ENCODE peak calls at places on chromosomes 3 and 15, in eight cellular contexts. One of them, this sample, is unnamed. For H3K4me1, the result is how much of the 10 kb centered on the place peaks cover.

GRCh38 chr3:66442254-66443249 is 58.3 kb downstream of the LRIG1 start:
- DNase-seq in heart right ventricle: peak
- DNase-seq in testis: peak
- DNase-seq in body of pancreas: peak
- DNase-seq in mammary epithelial cell: peak
- DNase-seq in right lobe of liver: peak
- DNase-seq in A549: no peak
- DNase-seq in spleen: no peak
- DNase-seq in this sample: peak

GRCh38 chr3:25904248-25904647 is 114.4 kb downstream of the OXSM start:
- DNase-seq in right lobe of liver: no peak
- DNase-seq in spleen: no peak
- DNase-seq in body of pancreas: peak
- DNase-seq in mammary epithelial cell: no peak
- DNase-seq in testis: no peak
- DNase-seq in heart right ventricle: no peak
- DNase-seq in A549: no peak
- DNase-seq in this sample: no peak

GRCh38 chr3:127439621-127440020 is 150.9 kb downstream of the TPRA1 start:
- DNase-seq in spleen: peak
- DNase-seq in A549: no peak
- DNase-seq in mammary epithelial cell: no peak
- DNase-seq in testis: no peak
- DNase-seq in right lobe of liver: no peak
- DNase-seq in heart right ventricle: no peak
- DNase-seq in body of pancreas: no peak
- DNase-seq in this sample: no peak

GRCh38 chr3:57152150-57152549 is 13.0 kb downstream of the IL17RD start:
- DNase-seq in body of pancreas: no peak
- DNase-seq in spleen: no peak
- DNase-seq in right lobe of liver: no peak
- DNase-seq in mammary epithelial cell: peak
- DNase-seq in testis: no peak
- DNase-seq in heart right ventricle: peak
- DNase-seq in A549: no peak
- DNase-seq in this sample: no peak

GRCh38 chr3:129314757-129315385 is 36.2 kb downstream of the HMCES start:
- DNase-seq in spleen: peak
- DNase-seq in heart right ventricle: peak
- DNase-seq in mammary epithelial cell: peak
- DNase-seq in body of pancreas: peak
- DNase-seq in right lobe of liver: peak
- DNase-seq in A549: peak
- DNase-seq in testis: peak
- DNase-seq in this sample: peak

GRCh38 chr3:186152361-186152798 is 43.5 kb upstream of the ETV5 start:
- DNase-seq in spleen: no peak
- DNase-seq in body of pancreas: no peak
- DNase-seq in mammary epithelial cell: no peak
- DNase-seq in testis: no peak
- DNase-seq in heart right ventricle: no peak
- DNase-seq in A549: no peak
- DNase-seq in right lobe of liver: no peak
- DNase-seq in this sample: no peak

GRCh38 chr3:140296796-140297352 is 361.9 kb downstream of the CLSTN2 start:
- DNase-seq in spleen: no peak
- DNase-seq in body of pancreas: no peak
- DNase-seq in right lobe of liver: no peak
- DNase-seq in mammary epithelial cell: no peak
- DNase-seq in A549: no peak
- DNase-seq in testis: peak
- DNase-seq in heart right ventricle: no peak
- DNase-seq in this sample: no peak

GRCh38 chr3:7082244-7082643 is 221.3 kb downstream of the GRM7 start:
- DNase-seq in A549: no peak
- DNase-seq in body of pancreas: no peak
- DNase-seq in mammary epithelial cell: no peak
- DNase-seq in spleen: no peak
- DNase-seq in heart right ventricle: no peak
- DNase-seq in right lobe of liver: no peak
- DNase-seq in testis: no peak
- DNase-seq in this sample: no peak

GRCh38 chr3:69428657-69429255 is 42.9 kb upstream of the FRMD4B start:
- DNase-seq in heart right ventricle: no peak
- DNase-seq in spleen: no peak
- DNase-seq in right lobe of liver: no peak
- DNase-seq in body of pancreas: no peak
- DNase-seq in testis: no peak
- DNase-seq in mammary epithelial cell: no peak
- DNase-seq in A549: no peak
- DNase-seq in this sample: no peak

GRCh38 chr15:68729789-68730201 is 90.9 kb downstream of the ANP32A start:
- DNase-seq in spleen: no peak
- DNase-seq in heart right ventricle: peak
- DNase-seq in right lobe of liver: no peak
- DNase-seq in testis: no peak
- DNase-seq in A549: no peak
- DNase-seq in body of pancreas: no peak
- DNase-seq in mammary epithelial cell: no peak
- DNase-seq in this sample: no peak

GRCh38 chr15:92462771-92463170 is 69.1 kb downstream of the ST8SIA2 start:
- DNase-seq in body of pancreas: no peak
- DNase-seq in spleen: no peak
- DNase-seq in right lobe of liver: no peak
- DNase-seq in mammary epithelial cell: no peak
- DNase-seq in heart right ventricle: no peak
- DNase-seq in A549: no peak
- DNase-seq in testis: no peak
- DNase-seq in this sample: no peak

GRCh38 chr15:71329509-71330260 is 214.4 kb downstream of the THSD4 start:
- DNase-seq in spleen: no peak
- DNase-seq in body of pancreas: no peak
- DNase-seq in right lobe of liver: peak
- DNase-seq in testis: no peak
- DNase-seq in mammary epithelial cell: peak
- DNase-seq in A549: peak
- DNase-seq in heart right ventricle: no peak
- DNase-seq in this sample: no peak

GRCh38 chr15:39922450-39923092 is 2.5 kb upstream of the GPR176 start:
- DNase-seq in testis: no peak
- DNase-seq in A549: no peak
- DNase-seq in right lobe of liver: no peak
- DNase-seq in heart right ventricle: no peak
- DNase-seq in mammary epithelial cell: no peak
- DNase-seq in body of pancreas: no peak
- DNase-seq in spleen: no peak
- DNase-seq in this sample: no peak

GRCh38 chr3:40741729-40742128 is 217.0 kb downstream of the ZNF621 start:
- DNase-seq in right lobe of liver: no peak
- DNase-seq in heart right ventricle: no peak
- DNase-seq in A549: peak
- DNase-seq in testis: peak
- DNase-seq in body of pancreas: no peak
- DNase-seq in spleen: no peak
- DNase-seq in mammary epithelial cell: no peak
- DNase-seq in this sample: no peak

GRCh38 chr15:48962662-48963523 is 826 bp downstream of the SHC4 start:
- DNase-seq in mammary epithelial cell: peak
- DNase-seq in heart right ventricle: peak
- DNase-seq in body of pancreas: peak
- DNase-seq in right lobe of liver: peak
- DNase-seq in A549: no peak
- DNase-seq in testis: peak
- DNase-seq in spleen: no peak
- DNase-seq in this sample: peak

GRCh38 chr3:49724586-49724985 is 835 bp upstream of the GMPPB start:
- DNase-seq in spleen: peak
- DNase-seq in right lobe of liver: no peak
- DNase-seq in testis: peak
- DNase-seq in body of pancreas: no peak
- DNase-seq in A549: no peak
- DNase-seq in heart right ventricle: no peak
- DNase-seq in mammary epithelial cell: no peak
- DNase-seq in this sample: peak

GRCh38 chr3:49723631-49724551 is at the start of gene GMPPB:
- DNase-seq in heart right ventricle: peak
- DNase-seq in spleen: peak
- DNase-seq in body of pancreas: peak
- DNase-seq in A549: peak
- DNase-seq in testis: peak
- DNase-seq in right lobe of liver: peak
- DNase-seq in mammary epithelial cell: peak
- DNase-seq in this sample: peak

GRCh38 chr3:49721861-49722781 is 1.6 kb downstream of the GMPPB start:
- DNase-seq in heart right ventricle: no peak
- DNase-seq in body of pancreas: peak
- DNase-seq in testis: no peak
- DNase-seq in spleen: peak
- DNase-seq in A549: no peak
- DNase-seq in right lobe of liver: no peak
- DNase-seq in mammary epithelial cell: no peak
- DNase-seq in this sample: peak

GRCh38 chr3:49722896-49723295 is 855 bp downstream of the GMPPB start:
- DNase-seq in heart right ventricle: no peak
- DNase-seq in right lobe of liver: no peak
- DNase-seq in body of pancreas: no peak
- DNase-seq in A549: no peak
- DNase-seq in testis: no peak
- DNase-seq in mammary epithelial cell: no peak
- DNase-seq in spleen: peak
- DNase-seq in this sample: peak

GRCh38 chr3:49723301-49723630 is 485 bp downstream of the GMPPB start:
- DNase-seq in body of pancreas: peak
- DNase-seq in right lobe of liver: peak
- DNase-seq in heart right ventricle: peak
- DNase-seq in spleen: peak
- DNase-seq in testis: peak
- DNase-seq in mammary epithelial cell: peak
- DNase-seq in A549: peak
- DNase-seq in this sample: peak
- H3K27ac ChIP-seq in body of pancreas: peak
- H3K27ac ChIP-seq in right lobe of liver: peak
- H3K27ac ChIP-seq in heart right ventricle: peak
- H3K27ac ChIP-seq in spleen: peak
- H3K27ac ChIP-seq in testis: peak
- H3K27ac ChIP-seq in mammary epithelial cell: peak
- H3K27ac ChIP-seq in A549: peak
- H3K27ac ChIP-seq in this sample: peak

DNA sequence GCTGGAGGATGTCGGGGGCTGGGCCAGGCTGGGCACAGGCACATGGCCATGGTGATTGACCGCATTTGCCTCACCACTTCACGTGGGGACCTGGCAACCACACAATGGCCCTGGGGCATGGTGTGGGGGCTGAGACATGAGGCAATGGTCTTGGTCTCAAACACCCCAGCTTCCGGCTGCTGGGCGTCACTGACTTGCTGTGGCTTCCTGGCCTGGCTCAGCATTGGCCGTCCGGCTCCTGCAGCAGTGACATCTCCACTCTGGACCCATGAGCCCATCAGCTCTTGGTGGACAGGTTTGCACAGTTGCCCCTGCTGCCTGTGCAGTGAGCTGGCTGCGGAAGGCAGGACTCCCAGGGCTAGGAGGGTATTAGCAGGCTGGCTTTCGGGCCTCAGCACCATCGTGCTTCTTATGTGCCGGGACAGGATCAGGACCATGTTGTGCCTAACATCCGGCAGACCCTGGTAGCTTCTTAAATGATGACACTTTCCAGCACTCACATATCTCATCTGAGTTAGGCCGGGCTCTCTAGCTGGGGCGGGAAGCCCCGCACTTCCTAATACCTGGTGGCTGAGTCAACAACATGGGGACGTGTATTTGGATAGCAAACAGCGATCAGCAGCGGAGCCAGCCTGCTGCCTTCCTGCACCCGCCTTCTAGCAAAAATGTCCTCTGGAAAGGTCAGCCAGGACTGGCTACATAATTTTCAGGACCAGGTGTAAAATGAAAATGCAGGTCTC is 34.1 kb downstream of the ZNF710 start:
- DNase-seq in body of pancreas: peak
- DNase-seq in A549: peak
- DNase-seq in heart right ventricle: peak
- DNase-seq in right lobe of liver: peak
- DNase-seq in mammary epithelial cell: no peak
- DNase-seq in testis: peak
- DNase-seq in spleen: peak
- DNase-seq in this sample: peak
- H3K4me1 ChIP-seq in body of pancreas: half or more
- H3K4me1 ChIP-seq in A549: under half
- H3K4me1 ChIP-seq in heart right ventricle: half or more
- H3K4me1 ChIP-seq in right lobe of liver: half or more
- H3K4me1 ChIP-seq in mammary epithelial cell: under half
- H3K4me1 ChIP-seq in testis: under half
- H3K4me1 ChIP-seq in spleen: half or more
- H3K4me1 ChIP-seq in this sample: half or more

GRCh38 chr15:94119215-94119815 is 112.0 kb upstream of the MCTP2 start:
- DNase-seq in right lobe of liver: no peak
- DNase-seq in mammary epithelial cell: no peak
- DNase-seq in testis: peak
- DNase-seq in A549: no peak
- DNase-seq in heart right ventricle: peak
- DNase-seq in spleen: no peak
- DNase-seq in body of pancreas: no peak
- DNase-seq in this sample: no peak
- H3K27ac ChIP-seq in right lobe of liver: no peak
- H3K27ac ChIP-seq in mammary epithelial cell: no peak
- H3K27ac ChIP-seq in testis: no peak
- H3K27ac ChIP-seq in A549: no peak
- H3K27ac ChIP-seq in heart right ventricle: peak
- H3K27ac ChIP-seq in spleen: no peak
- H3K27ac ChIP-seq in body of pancreas: no peak
- H3K27ac ChIP-seq in this sample: no peak

GRCh38 chr15:73992594-73992898 is 451 bp upstream of the STOML1 start:
- DNase-seq in mammary epithelial cell: no peak
- DNase-seq in spleen: no peak
- DNase-seq in right lobe of liver: no peak
- DNase-seq in heart right ventricle: no peak
- DNase-seq in A549: no peak
- DNase-seq in testis: no peak
- DNase-seq in body of pancreas: no peak
- DNase-seq in this sample: no peak

GRCh38 chr15:73989001-73989798 is 2.9 kb downstream of the STOML1 start:
- DNase-seq in right lobe of liver: no peak
- DNase-seq in spleen: no peak
- DNase-seq in heart right ventricle: no peak
- DNase-seq in mammary epithelial cell: peak
- DNase-seq in A549: peak
- DNase-seq in testis: no peak
- DNase-seq in body of pancreas: no peak
- DNase-seq in this sample: peak

GRCh38 chr15:73991726-73992593 is at the start of gene STOML1:
- DNase-seq in spleen: peak
- DNase-seq in mammary epithelial cell: peak
- DNase-seq in A549: peak
- DNase-seq in right lobe of liver: peak
- DNase-seq in body of pancreas: peak
- DNase-seq in testis: peak
- DNase-seq in heart right ventricle: peak
- DNase-seq in this sample: peak

GRCh38 chr15:73990250-73991005 is 1.7 kb downstream of the STOML1 start:
- DNase-seq in body of pancreas: no peak
- DNase-seq in testis: no peak
- DNase-seq in A549: no peak
- DNase-seq in mammary epithelial cell: no peak
- DNase-seq in spleen: no peak
- DNase-seq in right lobe of liver: no peak
- DNase-seq in heart right ventricle: no peak
- DNase-seq in this sample: no peak

GRCh38 chr15:73991260-73991659 is 835 bp downstream of the STOML1 start:
- DNase-seq in spleen: peak
- DNase-seq in A549: no peak
- DNase-seq in mammary epithelial cell: no peak
- DNase-seq in heart right ventricle: peak
- DNase-seq in right lobe of liver: peak
- DNase-seq in body of pancreas: peak
- DNase-seq in testis: peak
- DNase-seq in this sample: peak
- H3K4me1 ChIP-seq in spleen: half or more
- H3K4me1 ChIP-seq in A549: under half
- H3K4me1 ChIP-seq in mammary epithelial cell: half or more
- H3K4me1 ChIP-seq in heart right ventricle: half or more
- H3K4me1 ChIP-seq in right lobe of liver: under half
- H3K4me1 ChIP-seq in body of pancreas: half or more
- H3K4me1 ChIP-seq in testis: under half
- H3K4me1 ChIP-seq in this sample: half or more

This sample was measured in upper lobe of right lung.